ENCODE peak calls at places on chromosomes 13 and 19, in five cellular contexts. W, K, O, U and Y are unnamed samples.

GRCh38 chr19:2135474-2136402 is 15.6 kb downstream of the AP3D1 start:
- DNase-seq in W (no peak), K (no peak), O (no peak), U (peak), Y (no peak)

GRCh38 chr13:97344250-97345175 is 89.5 kb upstream of the RAP2A start:
- DNase-seq in W (peak), K (peak), O (peak), U (no peak), Y (peak)

GRCh38 chr19:6413291-6413690 is 11.3 kb downstream of the KHSRP start:
- DNase-seq in W (no peak), K (no peak), O (no peak), U (peak), Y (peak)

GRCh38 chr19:19558055-19558454 is 20.0 kb downstream of the CILP2 start:
- DNase-seq in W (no peak), K (no peak), O (no peak), U (no peak), Y (no peak)

GRCh38 chr19:9958451-9958850 is 22.1 kb upstream of the OLFM2 start:
- DNase-seq in W (no peak), K (no peak), O (no peak), U (no peak), Y (no peak)

GRCh38 chr13:70125693-70126092 is 17.4 kb upstream of the KLHL1 start:
- DNase-seq in W (no peak), K (no peak), O (no peak), U (no peak), Y (no peak)

GRCh38 chr13:20972731-20973130 is 70.2 kb upstream of the XPO4 start:
- DNase-seq in W (no peak), K (no peak), O (no peak), U (no peak), Y (no peak)

GRCh38 chr13:48446454-48446853 is 33.5 kb upstream of the LPAR6 start:
- DNase-seq in W (no peak), K (no peak), O (no peak), U (no peak), Y (no peak)

GRCh38 chr13:105177265-105177900 is 1358.1 kb downstream of the EFNB2 start:
- DNase-seq in W (no peak), K (no peak), O (no peak), U (no peak), Y (no peak)

GRCh38 chr19:4052114-4052992 is 14.3 kb downstream of the ZBTB7A start:
- DNase-seq in W (no peak), K (no peak), O (no peak), U (no peak), Y (no peak)

GRCh38 chr13:32857689-32858088 is 158.5 kb upstream of the KL start:
- DNase-seq in W (no peak), K (no peak), O (no peak), U (no peak), Y (no peak)

GRCh38 chr19:19750842-19751790 is 18.2 kb upstream of the ZNF14 start:
- DNase-seq in W (no peak), K (no peak), O (no peak), U (no peak), Y (no peak)

GRCh38 chr19:39557791-39558622 is 18.0 kb upstream of the EID2 start:
- DNase-seq in W (no peak), K (no peak), O (no peak), U (no peak), Y (no peak)

GRCh38 chr13:101127741-101128353 is 288.5 kb downstream of the NALCN start:
- DNase-seq in W (peak), K (no peak), O (no peak), U (peak), Y (peak)

GRCh38 chr19:50791594-50792245 is 1.5 kb downstream of the ACP4 start:
- DNase-seq in W (no peak), K (no peak), O (no peak), U (no peak), Y (no peak)

GRCh38 chr13:90420683-90421082 is 926.8 kb upstream of the MIR17HG start:
- DNase-seq in W (no peak), K (no peak), O (no peak), U (no peak), Y (no peak)

GRCh38 chr13:113146750-113147149 is 11.7 kb upstream of the PROZ start:
- DNase-seq in W (no peak), K (no peak), O (no peak), U (no peak), Y (no peak)

GRCh38 chr19:55641376-55642152 is 762 bp downstream of the ZNF580 start:
- DNase-seq in W (no peak), K (no peak), O (peak), U (no peak), Y (peak)

GRCh38 chr19:46856062-46857022 is 4.5 kb upstream of the ARHGAP35 start:
- DNase-seq in W (peak), K (peak), O (peak), U (peak), Y (peak)

GRCh38 chr19:42175952-42176648 is 41.4 kb downstream of the DEDD2 start:
- DNase-seq in W (no peak), K (no peak), O (no peak), U (no peak), Y (no peak)

GRCh38 chr19:14113762-14114414 is 3.7 kb downstream of the PRKACA start:
- DNase-seq in W (peak), K (no peak), O (peak), U (peak), Y (no peak)
- TF ChIP-seq CTCF in W (peak), K (no peak), O (no peak), U (peak), Y (peak)

DNA sequence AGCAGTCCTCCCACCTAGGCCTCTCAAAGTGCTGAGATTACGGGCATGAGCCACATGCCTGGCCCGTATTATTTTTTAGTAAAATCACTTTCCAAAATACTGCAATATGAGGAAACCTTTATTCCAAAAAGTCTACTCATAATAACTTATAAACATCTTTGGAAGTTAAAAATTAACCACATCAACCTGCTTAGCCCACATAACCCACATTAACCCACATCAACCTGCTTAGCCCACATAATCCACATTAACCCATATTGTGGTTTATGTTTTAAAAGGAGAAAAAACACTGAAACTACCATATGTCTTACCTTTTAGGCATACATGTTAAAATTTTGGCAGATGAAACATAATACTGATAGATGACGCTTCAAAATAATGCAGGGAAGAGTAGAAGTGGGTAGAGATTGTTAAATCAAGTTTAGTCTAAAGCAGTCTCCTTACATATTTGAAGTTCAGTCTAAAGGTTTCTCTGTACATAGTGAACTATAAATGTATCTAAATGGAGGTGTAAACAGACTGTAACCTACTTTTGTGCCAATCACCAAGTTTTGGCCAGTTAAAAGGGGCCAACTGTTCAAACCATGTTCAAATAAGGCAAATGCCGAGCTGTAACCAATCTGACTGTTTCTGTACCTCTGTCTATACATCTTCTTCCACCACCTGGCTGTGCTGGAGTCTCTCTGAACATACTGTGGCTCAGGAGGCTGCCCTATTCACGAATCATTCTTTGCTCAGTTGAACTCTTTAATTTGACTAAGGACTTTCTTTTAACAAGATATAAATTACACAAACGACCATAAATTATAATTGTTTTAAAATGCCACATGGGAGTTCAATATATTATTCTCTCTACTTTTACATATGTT is 14.5 kb downstream of the KPNA3 start:
- DNase-seq in W (no peak), K (no peak), O (no peak), U (no peak), Y (no peak)
- TF ChIP-seq CTCF in W (no peak), K (no peak), O (no peak), U (no peak), Y (no peak)

DNA sequence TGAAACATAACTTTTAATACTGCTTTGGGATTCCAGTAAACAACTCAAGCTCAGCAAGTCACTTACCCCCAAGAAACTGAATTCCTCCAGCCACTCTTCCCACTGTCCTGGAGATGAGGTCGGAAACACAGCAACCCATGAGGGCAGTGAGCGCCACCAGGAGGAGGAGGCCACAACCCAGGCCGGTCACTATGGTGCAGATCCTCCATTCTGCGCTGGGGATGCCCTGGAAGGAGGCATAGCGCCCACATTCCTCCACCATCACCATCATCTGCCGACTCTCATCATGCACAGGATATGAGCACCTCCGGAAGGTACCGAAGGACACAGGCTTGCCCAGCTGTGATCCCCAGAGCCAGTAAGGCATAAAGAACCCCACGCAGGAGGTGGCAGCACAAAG is 2.2 kb downstream of the LHFPL6 start:
- DNase-seq in W (no peak), K (peak), O (no peak), U (no peak), Y (no peak)
- TF ChIP-seq CTCF in W (no peak), K (no peak), O (no peak), U (no peak), Y (no peak)

GRCh38 chr19:17726914-17727773 is 7.9 kb downstream of the MAP1S start:
- DNase-seq in W (no peak), K (no peak), O (no peak), U (peak), Y (no peak)
- TF ChIP-seq CTCF in W (no peak), K (no peak), O (no peak), U (no peak), Y (no peak)

GRCh38 chr13:36850790-36851438 is 31.9 kb downstream of the RFXAP start:
- DNase-seq in W (no peak), K (no peak), O (peak), U (no peak), Y (no peak)
- TF ChIP-seq CTCF in W (peak), K (no peak), O (peak), U (peak), Y (peak)

GRCh38 chr19:49489601-49490167 is 2.3 kb downstream of the RPL13A start:
- DNase-seq in W (no peak), K (no peak), O (no peak), U (peak), Y (no peak)
- TF ChIP-seq CTCF in W (peak), K (no peak), O (no peak), U (peak), Y (peak)

GRCh38 chr13:45718063-45718462 is 15.9 kb downstream of the CBY2 start:
- DNase-seq in W (peak), K (no peak), O (no peak), U (peak), Y (peak)
- TF ChIP-seq CTCF in W (peak), K (no peak), O (peak), U (peak), Y (peak)

GRCh38 chr13:88000239-88000638 is 329.1 kb downstream of the SLITRK5 start:
- DNase-seq in W (no peak), K (no peak), O (no peak), U (no peak), Y (no peak)

GRCh38 chr13:87999141-87999765 is 328.1 kb downstream of the SLITRK5 start:
- DNase-seq in W (no peak), K (no peak), O (no peak), U (no peak), Y (no peak)

GRCh38 chr13:88000787-88001186 is 329.6 kb downstream of the SLITRK5 start:
- DNase-seq in W (no peak), K (no peak), O (no peak), U (no peak), Y (no peak)

GRCh38 chr13:87999791-88000190 is 328.6 kb downstream of the SLITRK5 start:
- DNase-seq in W (no peak), K (no peak), O (no peak), U (no peak), Y (no peak)

DNA sequence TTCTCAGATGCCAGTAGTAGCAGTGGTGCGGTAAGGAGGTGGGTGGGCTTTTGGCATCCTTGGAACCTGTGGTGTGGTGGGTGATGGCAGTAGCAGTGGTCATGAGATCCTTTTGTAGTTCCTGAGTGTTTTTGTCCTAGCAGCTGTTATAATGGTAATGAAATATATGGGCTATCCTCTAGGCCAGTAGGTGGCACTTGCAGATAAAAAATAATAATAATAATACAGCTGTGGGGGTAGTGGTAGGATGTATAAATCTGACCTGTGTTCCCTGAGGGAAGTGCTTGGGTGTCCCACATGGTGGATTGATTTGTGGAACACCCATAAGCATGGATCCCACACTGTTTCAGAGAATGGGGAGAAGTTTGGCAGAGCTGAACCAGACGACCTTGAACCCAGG is 334.0 kb downstream of the SLITRK5 start:
- DNase-seq in W (no peak), K (no peak), O (no peak), U (no peak), Y (no peak)
- TF ChIP-seq CTCF in W (peak), K (no peak), O (no peak), U (no peak), Y (no peak)

GRCh38 chr13:60397693-60398437 is 845 bp downstream of the TDRD3 start:
- DNase-seq in W (no peak), K (peak), O (peak), U (no peak), Y (peak)

GRCh38 chr13:60398438-60398891 is 1.4 kb downstream of the TDRD3 start:
- DNase-seq in W (no peak), K (no peak), O (no peak), U (no peak), Y (no peak)

GRCh38 chr13:60398949-60399589 is 2.0 kb downstream of the TDRD3 start:
- DNase-seq in W (no peak), K (no peak), O (no peak), U (peak), Y (no peak)

GRCh38 chr13:60396008-60396782 is 825 bp upstream of the TDRD3 start:
- DNase-seq in W (peak), K (peak), O (peak), U (peak), Y (peak)

DNA sequence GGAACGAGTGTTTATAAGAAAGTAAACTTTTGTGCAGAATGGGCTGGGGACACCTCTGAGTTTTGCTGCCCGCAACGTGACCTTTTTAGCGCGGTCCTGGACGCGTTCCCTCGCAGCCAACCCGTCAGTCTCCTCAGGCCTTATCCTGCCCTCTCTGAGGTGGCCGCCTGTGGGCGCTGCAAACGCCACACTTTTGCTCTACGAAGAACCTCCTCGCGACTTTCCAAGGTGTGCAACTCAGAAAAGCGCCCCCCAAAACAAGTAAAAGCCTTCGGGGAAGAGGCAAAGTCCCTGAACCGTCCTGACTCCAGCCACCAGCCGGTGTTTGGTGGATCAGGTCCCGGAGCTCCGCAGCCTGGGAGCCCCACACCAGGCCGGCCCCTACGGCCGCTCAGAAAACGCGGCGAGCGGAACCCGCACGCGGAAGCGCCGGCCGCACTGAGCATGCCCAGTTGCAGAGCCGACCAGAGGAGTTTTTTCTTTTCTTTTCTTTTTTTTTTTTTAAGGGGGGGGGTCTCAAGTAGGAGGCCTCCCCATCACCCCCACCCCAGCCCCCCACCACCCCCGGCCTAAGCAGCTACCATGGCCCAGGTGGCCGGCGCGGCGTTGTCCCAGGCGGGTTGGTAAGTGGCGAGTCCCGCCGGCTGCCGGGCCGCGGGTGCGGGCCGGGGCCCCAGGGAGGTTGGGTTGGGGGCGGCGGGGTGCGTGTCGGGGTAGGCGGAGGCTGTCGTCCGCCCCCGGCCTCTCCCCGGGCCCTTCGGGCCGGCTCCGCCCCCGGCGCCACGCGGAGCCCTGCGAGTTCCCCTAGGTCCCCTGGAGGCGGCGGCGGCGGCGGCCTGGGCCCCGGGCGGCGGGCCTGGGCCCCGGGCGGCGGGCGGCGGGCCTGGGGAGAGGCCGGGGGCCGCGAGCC is at the start of gene TDRD3:
- DNase-seq in W (peak), K (peak), O (peak), U (peak), Y (peak)
- TF ChIP-seq CTCF in W (peak), K (peak), O (peak), U (peak), Y (peak)